ENCODE peak calls at places on chromosomes 13 and 19, in four cellular contexts. S is HEK293T, B is HepG2, T is K562. D is an unnamed sample.
A peak's percentile ranks its signal among the peaks of the same experiment; 100 is the strongest.

GRCh38 chr13:107233541-107233940 is 665.6 kb upstream of the ARGLU1 start:
- DNase-seq in B (no peak), T (no peak), S (no peak), D (no peak)

GRCh38 chr19:19860756-19861390 is 4.8 kb upstream of the ZNF253 start:
- DNase-seq in T (peak; percentile 48), S (no peak), B (no peak), D (peak; percentile 88)

GRCh38 chr13:64413529-64413928 is 2816.6 kb downstream of the PCDH9 start:
- DNase-seq in T (no peak), S (no peak), B (no peak), D (no peak)

GRCh38 chr13:113113846-113114271 is 8.3 kb downstream of the F7 start:
- DNase-seq in B (no peak), T (no peak), S (no peak), D (no peak)

GRCh38 chr19:13537454-13537853 is 31.2 kb upstream of the CACNA1A start:
- DNase-seq in T (peak; percentile 33), B (no peak), S (no peak), D (peak; percentile 40)

GRCh38 chr13:59856281-59856810 is 307.4 kb downstream of the DIAPH3 start:
- DNase-seq in B (no peak), T (no peak), S (no peak), D (no peak)

GRCh38 chr13:49561064-49561410 is 24.3 kb downstream of the RCBTB1 start:
- DNase-seq in S (no peak), T (no peak), B (peak; percentile 23), D (no peak)

GRCh38 chr13:91724591-91724990 is 326.2 kb downstream of the GPC5 start:
- DNase-seq in B (no peak), T (no peak), S (no peak), D (no peak)

GRCh38 chr19:2188708-2189385 is 25.1 kb downstream of the DOT1L start:
- DNase-seq in B (no peak), S (no peak), T (no peak), D (no peak)

GRCh38 chr19:18281082-18282020 is at the start of gene JUND:
- DNase-seq in B (peak; percentile 92), S (peak; percentile 98), T (peak; percentile 96), D (peak; percentile 94)

GRCh38 chr19:24032651-24033050 is 54.3 kb upstream of the ZNF254 start:
- DNase-seq in B (no peak), T (no peak), S (no peak), D (no peak)

GRCh38 chr13:109904218-109904617 is 117.8 kb upstream of the IRS2 start:
- DNase-seq in B (no peak), S (no peak), T (peak; percentile 18), D (no peak)

GRCh38 chr19:7540761-7541480 is 5.4 kb downstream of the PNPLA6 start:
- DNase-seq in T (peak; percentile 80), S (peak; percentile 33), B (no peak), D (peak; percentile 89)

GRCh38 chr19:55333870-55334269 is 5.8 kb upstream of the KMT5C start:
- DNase-seq in T (no peak), S (no peak), B (peak; percentile 91), D (no peak)

GRCh38 chr19:48900477-48901452 is 653 bp downstream of the NUCB1 start:
- DNase-seq in T (no peak), S (peak; percentile 44), B (peak; percentile 29), D (no peak)

GRCh38 chr13:106534844-106535551 is 464 bp downstream of the EFNB2 start:
- DNase-seq in S (no peak), T (no peak), B (no peak), D (peak; percentile 38)

GRCh38 chr13:75978815-75979214 is 342.7 kb downstream of the LMO7 start:
- DNase-seq in S (no peak), T (no peak), B (no peak), D (no peak)

DNA sequence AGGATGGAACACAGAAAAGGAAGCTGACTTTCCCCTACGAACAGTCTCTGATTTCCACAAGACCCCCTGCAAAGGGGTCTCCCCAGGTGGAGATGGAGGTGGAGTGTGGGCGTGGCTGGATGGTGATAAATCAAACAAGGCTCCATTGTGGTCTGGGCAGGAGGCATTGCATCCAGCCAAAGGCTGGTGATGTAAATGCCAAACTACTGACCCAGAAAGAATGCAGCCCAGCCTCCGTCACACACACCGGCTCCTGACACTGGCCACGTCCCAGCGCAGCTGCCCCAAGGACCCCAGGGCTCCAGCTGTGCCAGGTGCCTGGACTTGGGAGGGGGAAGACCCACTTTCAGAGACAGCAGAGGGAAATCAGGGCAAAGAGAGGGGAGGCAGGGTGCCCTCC is 6.3 kb downstream of the SLC7A1 start:
- DNase-seq in T (no peak), B (no peak), S (no peak), D (no peak)
- TF ChIP-seq ELF4 in T (no peak), B (no peak), S (no peak), D (no peak)

DNA sequence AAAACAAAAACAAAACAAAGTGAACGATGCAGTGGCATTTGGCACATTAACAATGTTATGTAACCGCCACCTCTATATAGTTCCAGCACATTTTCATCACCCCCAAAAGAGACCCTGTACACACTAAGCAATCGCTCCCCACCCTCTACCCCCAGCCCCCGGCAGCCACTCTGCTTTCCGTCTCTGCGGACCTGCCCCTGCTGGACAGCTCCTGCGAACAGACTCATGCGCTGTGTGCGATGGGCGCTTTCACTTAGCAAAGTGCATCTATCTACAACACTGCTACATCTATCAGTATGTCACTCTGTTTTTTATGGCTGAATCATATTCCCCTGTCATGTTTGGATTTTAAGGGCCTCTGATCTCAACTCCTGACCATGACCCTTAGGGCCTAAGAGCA is 25.1 kb upstream of the TMEM160 start:
- DNase-seq in B (no peak), S (no peak), T (no peak), D (no peak)
- TF ChIP-seq ELF4 in B (no peak), S (no peak), T (no peak), D (no peak)

GRCh38 chr19:35070471-35070870 is 28.9 kb downstream of the HPN start:
- DNase-seq in T (no peak), B (no peak), S (no peak), D (no peak)
- TF ChIP-seq ELF4 in T (no peak), B (no peak), S (no peak), D (no peak)

GRCh38 chr19:4454621-4454951 is 3.0 kb downstream of the UBXN6 start:
- DNase-seq in S (no peak), B (no peak), T (no peak), D (no peak)

GRCh38 chr19:4453232-4454179 is 4.1 kb downstream of the UBXN6 start:
- DNase-seq in B (no peak), S (no peak), T (no peak), D (no peak)

GRCh38 chr19:4456566-4456842 is 1.1 kb downstream of the UBXN6 start:
- DNase-seq in B (no peak), S (no peak), T (no peak), D (no peak)

GRCh38 chr19:4455742-4456565 is 1.6 kb downstream of the UBXN6 start:
- DNase-seq in T (peak; percentile 46), B (peak; percentile 25), S (no peak), D (no peak)

GRCh38 chr19:4454952-4455738 is 2.4 kb downstream of the UBXN6 start:
- DNase-seq in T (peak; percentile 90), S (no peak), B (no peak), D (no peak)
- TF ChIP-seq ELF4 in T (no peak), S (no peak), B (no peak), D (no peak)

GRCh38 chr13:94112731-94113130 is 366.8 kb downstream of the DCT start:
- DNase-seq in S (no peak), B (no peak), T (no peak), D (no peak)
- TF ChIP-seq ELF4 in S (no peak), B (no peak), T (no peak), D (no peak)

GRCh38 chr13:54953786-54954185 is 1925.2 kb downstream of the OLFM4 start:
- DNase-seq in S (no peak), B (no peak), T (no peak), D (no peak)

GRCh38 chr13:54958781-54959180 is 1930.2 kb downstream of the OLFM4 start:
- DNase-seq in S (no peak), T (no peak), B (no peak), D (no peak)
- TF ChIP-seq ELF4 in S (no peak), T (no peak), B (no peak), D (no peak)

DNA sequence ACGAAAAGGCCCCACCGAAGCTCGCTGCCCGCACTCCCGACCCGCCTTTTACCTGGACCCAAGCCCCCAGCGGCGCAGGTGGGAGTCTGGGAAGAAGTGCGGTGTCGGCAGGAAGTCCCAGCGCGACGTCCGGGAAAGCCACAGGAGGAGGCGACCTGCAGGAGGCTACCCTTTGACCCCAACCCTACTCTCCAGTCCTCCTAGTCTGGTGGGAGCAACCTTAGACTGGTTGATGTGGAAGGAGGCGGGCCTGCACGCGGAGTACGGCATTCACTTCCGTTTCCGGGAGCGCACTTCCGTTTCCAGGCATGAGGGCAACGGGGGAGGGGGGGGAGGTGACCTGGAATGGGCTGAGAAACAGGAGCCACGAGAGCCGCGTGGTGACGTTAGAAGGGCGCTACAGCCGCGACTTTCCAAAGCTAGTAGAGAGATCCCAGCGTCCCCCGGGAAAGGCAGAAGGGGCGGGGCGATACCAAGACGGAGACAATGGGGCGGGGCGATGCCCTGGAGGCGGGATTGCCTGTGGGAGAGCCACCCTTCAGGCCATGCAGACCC is 28.5 kb downstream of the ZNF266 start:
- DNase-seq in B (no peak), T (peak; percentile 78), S (peak; percentile 10), D (peak; percentile 65)
- TF ChIP-seq ELF4 in B (no peak), T (no peak), S (no peak), D (no peak)

GRCh38 chr13:33435207-33435606 is 149.7 kb upstream of the STARD13 start:
- DNase-seq in S (no peak), T (no peak), B (no peak), D (no peak)
- TF ChIP-seq ELF4 in S (no peak), T (no peak), B (no peak), D (no peak)